ENCODE peak calls at places on chromosomes 11 and 22, in four cellular contexts. Y is endothelial cell of umbilical vein, J is IMR-90, N is mesendoderm. I is an unnamed sample. For H3K4me1, the result is how much of the 10 kb centered on the place peaks cover.

GRCh38 chr11:18703001-18703763 is 4.6 kb downstream of the TMEM86A start:
- DNase-seq in Y (no peak), J (no peak), N (no peak), I (no peak)

GRCh38 chr22:26127126-26127525 is 42.1 kb upstream of the SEZ6L start:
- DNase-seq in Y (no peak), J (no peak), N (no peak), I (peak)

GRCh38 chr11:36356201-36356600 is 60.1 kb downstream of the PRR5L start:
- DNase-seq in Y (no peak), J (no peak), N (no peak), I (peak)

GRCh38 chr22:45526768-45527360 is 24.2 kb downstream of the FBLN1 start:
- DNase-seq in Y (no peak), J (peak), N (no peak), I (no peak)

GRCh38 chr22:22787805-22788459 is 99.7 kb upstream of the IGLL5 start:
- DNase-seq in Y (peak), J (peak), N (peak), I (peak)

GRCh38 chr11:78993800-78994430 is 419.3 kb upstream of the NARS2 start:
- DNase-seq in Y (peak), J (no peak), N (no peak), I (no peak)

GRCh38 chr11:96798445-96798844 is 408.6 kb downstream of the JRKL start:
- DNase-seq in Y (no peak), J (no peak), N (no peak), I (no peak)

GRCh38 chr11:118633979-118634378 is 26.6 kb downstream of the PHLDB1 start:
- DNase-seq in Y (no peak), J (peak), N (no peak), I (no peak)

GRCh38 chr11:47524200-47524874 is 28.6 kb downstream of the CELF1 start:
- DNase-seq in Y (peak), J (no peak), N (no peak), I (no peak)

GRCh38 chr11:63999349-64000025 is 13.2 kb downstream of the OTUB1 start:
- DNase-seq in Y (no peak), J (no peak), N (peak), I (no peak)

GRCh38 chr11:62664405-62665074 is 470 bp downstream of the C11orf98 start:
- DNase-seq in Y (no peak), J (peak), N (peak), I (peak)

GRCh38 chr22:30325065-30325720 is 1.5 kb downstream of the TBC1D10A start:
- DNase-seq in Y (no peak), J (peak), N (peak), I (no peak)

GRCh38 chr11:128669491-128669890 is 24.4 kb upstream of the FLI1 start:
- DNase-seq in Y (no peak), J (peak), N (no peak), I (no peak)

GRCh38 chr11:80720295-80720694 is 1279.5 kb upstream of the TENM4 start:
- DNase-seq in Y (peak), J (no peak), N (no peak), I (no peak)

GRCh38 chr11:131811380-131811779 is 441.0 kb downstream of the NTM start:
- DNase-seq in Y (peak), J (no peak), N (no peak), I (no peak)

GRCh38 chr22:17851754-17852153 is 77.5 kb upstream of the BID start:
- DNase-seq in Y (no peak), J (no peak), N (no peak), I (no peak)

GRCh38 chr11:119759324-119759723 is 30.3 kb upstream of the NECTIN1 start:
- DNase-seq in Y (no peak), J (peak), N (peak), I (no peak)

GRCh38 chr11:115578275-115578674 is 74.1 kb upstream of the CADM1 start:
- DNase-seq in Y (no peak), J (no peak), N (no peak), I (no peak)

GRCh38 chr11:107856180-107856980 is 2.2 kb downstream of the SLC35F2 start:
- DNase-seq in Y (no peak), J (no peak), N (peak), I (no peak)

GRCh38 chr11:13141731-13142724 is 132.9 kb downstream of the RASSF10 start:
- DNase-seq in Y (no peak), J (no peak), N (no peak), I (no peak)

GRCh38 chr11:65468874-65469333 is 29.9 kb upstream of the MALAT1 start:
- DNase-seq in Y (peak), J (no peak), N (peak), I (peak)

GRCh38 chr11:104238916-104239315 is 75.0 kb upstream of the PDGFD start:
- DNase-seq in Y (no peak), J (no peak), N (no peak), I (no peak)

GRCh38 chr11:1010006-1010405 is 26.5 kb downstream of the MUC6 start:
- DNase-seq in Y (no peak), J (no peak), N (no peak), I (no peak)
- H3K4me1 ChIP-seq in Y (under half), J (under half), N (under half), I (under half)

GRCh38 chr11:70159612-70160570 is 43.2 kb upstream of the FADD start:
- DNase-seq in Y (peak), J (peak), N (no peak), I (no peak)

GRCh38 chr11:70158201-70158600 is 44.9 kb upstream of the FADD start:
- DNase-seq in Y (no peak), J (peak), N (peak), I (peak)

GRCh38 chr11:70161043-70161625 is 42.0 kb upstream of the FADD start:
- DNase-seq in Y (no peak), J (no peak), N (no peak), I (no peak)

GRCh38 chr11:70156291-70157037 is 46.6 kb upstream of the FADD start:
- DNase-seq in Y (no peak), J (no peak), N (no peak), I (no peak)

DNA sequence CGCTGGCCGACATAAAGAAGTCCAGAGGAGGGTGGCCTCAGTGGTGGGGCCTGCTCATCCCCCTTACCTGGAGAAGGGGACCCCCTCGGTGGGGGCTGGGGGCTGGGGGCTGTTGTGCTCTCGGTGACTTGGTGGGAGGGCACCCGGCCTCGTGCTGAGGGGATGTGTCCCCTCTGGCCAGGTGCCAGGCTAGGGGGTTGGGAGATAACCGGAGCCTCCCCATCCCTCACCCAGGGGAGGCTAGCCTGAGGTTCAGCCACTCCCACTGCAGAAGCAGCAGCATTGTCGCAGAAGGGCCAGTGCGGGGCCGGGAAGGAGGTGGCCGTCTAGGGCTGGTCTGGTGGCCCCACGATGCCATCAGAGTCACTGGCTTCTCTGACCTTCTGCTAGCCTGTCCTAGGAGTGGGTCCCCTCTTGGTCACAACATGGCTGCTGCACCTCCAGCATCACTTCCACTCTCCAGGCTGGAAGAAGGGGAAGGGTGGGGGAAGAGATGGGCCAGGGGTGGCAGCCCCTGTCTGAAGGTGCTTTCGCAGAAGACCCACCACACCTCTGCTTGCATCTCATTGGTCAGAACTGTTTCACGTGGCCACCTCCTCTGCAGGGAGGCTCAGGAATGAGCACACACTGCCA is 44.2 kb upstream of the FADD start:
- DNase-seq in Y (no peak), J (no peak), N (no peak), I (no peak)
- H3K4me1 ChIP-seq in Y (under half), J (under half), N (under half), I (under half)

GRCh38 chr11:123707606-123708205 is 33.8 kb downstream of the ZNF202 start:
- DNase-seq in Y (peak), J (peak), N (peak), I (peak)

GRCh38 chr11:123704341-123704740 is 37.1 kb downstream of the ZNF202 start:
- DNase-seq in Y (no peak), J (no peak), N (peak), I (no peak)

GRCh38 chr11:123707206-123707605 is 34.3 kb downstream of the ZNF202 start:
- DNase-seq in Y (no peak), J (no peak), N (peak), I (no peak)

GRCh38 chr11:123700774-123701173 is 40.7 kb downstream of the ZNF202 start:
- DNase-seq in Y (no peak), J (no peak), N (no peak), I (no peak)

DNA sequence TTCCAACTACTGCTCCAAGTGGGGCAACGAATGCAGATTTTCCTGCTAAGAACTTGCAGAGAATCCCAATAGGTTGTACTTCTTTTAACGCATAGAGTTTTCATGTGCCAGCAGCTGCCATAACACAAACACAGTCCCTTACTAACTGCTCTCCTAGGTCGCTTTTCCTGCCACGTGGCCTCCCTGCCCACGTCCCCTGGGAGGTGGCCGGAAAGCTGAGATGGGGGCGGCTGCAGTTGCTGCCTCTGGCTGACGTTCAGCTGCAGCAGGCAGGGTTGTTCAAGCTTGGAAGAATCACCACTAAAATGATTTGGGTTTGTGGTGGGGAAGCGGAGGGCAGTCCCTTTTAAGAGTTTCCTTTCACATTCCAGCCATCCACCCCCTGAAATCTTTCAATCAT is 39.3 kb downstream of the ZNF202 start:
- DNase-seq in Y (no peak), J (no peak), N (no peak), I (no peak)
- H3K4me1 ChIP-seq in Y (under half), J (under half), N (under half), I (under half)

DNA sequence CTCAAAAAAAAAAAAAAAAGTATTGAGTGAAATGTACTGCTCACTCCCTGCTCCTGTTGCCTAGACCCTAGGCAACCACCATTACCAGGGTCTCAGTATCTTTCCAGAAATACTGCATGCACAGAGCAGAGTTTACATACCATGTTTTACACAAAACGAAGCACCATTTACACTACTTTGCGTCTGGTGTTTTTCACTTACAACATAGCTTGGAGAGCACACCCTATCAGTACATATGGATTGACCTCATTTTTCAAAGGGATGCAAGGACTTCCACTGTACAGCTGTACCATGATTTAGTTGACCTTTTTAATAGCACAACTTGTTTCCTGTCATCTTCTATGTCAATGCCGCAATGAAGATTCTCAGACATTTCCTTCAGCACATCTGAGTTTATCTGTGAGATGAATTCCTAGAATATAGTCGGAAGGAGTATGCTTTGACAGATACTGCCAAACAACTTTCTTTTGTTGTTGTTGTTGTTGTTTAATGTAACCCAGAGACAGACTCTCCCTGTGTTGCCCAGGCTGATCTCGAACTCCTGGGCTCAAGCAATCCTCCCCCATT is 6.2 kb downstream of the MYH9 start:
- DNase-seq in Y (no peak), J (peak), N (no peak), I (no peak)
- H3K4me1 ChIP-seq in Y (half or more), J (under half), N (under half), I (under half)

GRCh38 chr22:28111501-28111900 is 192.4 kb upstream of the PITPNB start:
- DNase-seq in Y (no peak), J (no peak), N (no peak), I (no peak)
- H3K4me1 ChIP-seq in Y (under half), J (under half), N (under half), I (under half)

GRCh38 chr11:15613799-15614198 is 499.1 kb downstream of the INSC start:
- DNase-seq in Y (no peak), J (no peak), N (no peak), I (no peak)
- H3K4me1 ChIP-seq in Y (under half), J (under half), N (under half), I (under half)

GRCh38 chr11:8701891-8702597 is 19.5 kb downstream of the RPL27A start:
- DNase-seq in Y (no peak), J (no peak), N (no peak), I (no peak)
- H3K4me1 ChIP-seq in Y (under half), J (under half), N (under half), I (under half)

GRCh38 chr22:44361391-44362126 is 48.8 kb upstream of the SHISAL1 start:
- DNase-seq in Y (no peak), J (no peak), N (no peak), I (no peak)
- H3K4me1 ChIP-seq in Y (under half), J (half or more), N (under half), I (under half)